ENCODE peak calls at places on chromosomes 2 and 18, in six cellular contexts. Z, Y, O, C, A and G are unnamed samples.

GRCh38 chr2:4175343-4175742 is 472.0 kb downstream of the DCDC2C start:
- DNase-seq in Z (no peak), Y (no peak), O (no peak), C (no peak), A (no peak), G (no peak)

GRCh38 chr2:51224790-51225189 is 192.9 kb upstream of the NRXN1 start:
- DNase-seq in Z (no peak), Y (no peak), O (no peak), C (no peak), A (no peak), G (no peak)

GRCh38 chr2:109409347-109410020 is 204.3 kb downstream of the SEPTIN10 start:
- DNase-seq in Z (peak), Y (no peak), O (no peak), C (no peak), A (no peak), G (no peak)

GRCh38 chr2:238139141-238139840 is 823 bp downstream of the KLHL30 start:
- DNase-seq in Z (no peak), Y (peak), O (peak), C (no peak), A (no peak), G (no peak)

GRCh38 chr18:48391863-48392262 is 17.3 kb downstream of the ZBTB7C start:
- DNase-seq in Z (no peak), Y (no peak), O (no peak), C (no peak), A (peak), G (no peak)

GRCh38 chr2:63861220-63861822 is 19.6 kb downstream of the UGP2 start:
- DNase-seq in Z (no peak), Y (peak), O (peak), C (no peak), A (no peak), G (peak)

GRCh38 chr2:74979844-74980243 is 21.4 kb downstream of the POLE4 start:
- DNase-seq in Z (no peak), Y (no peak), O (no peak), C (no peak), A (no peak), G (no peak)

GRCh38 chr2:28419705-28420270 is 27.1 kb downstream of the FOSL2 start:
- DNase-seq in Z (no peak), Y (no peak), O (no peak), C (no peak), A (no peak), G (no peak)

GRCh38 chr2:10282621-10283105 is 20.0 kb upstream of the HPCAL1 start:
- DNase-seq in Z (no peak), Y (no peak), O (no peak), C (no peak), A (no peak), G (no peak)

GRCh38 chr2:158505448-158505934 is 48.7 kb downstream of the PKP4 start:
- DNase-seq in Z (no peak), Y (no peak), O (no peak), C (no peak), A (no peak), G (no peak)

GRCh38 chr18:44668280-44668975 is 12.3 kb upstream of the SETBP1 start:
- DNase-seq in Z (no peak), Y (no peak), O (no peak), C (no peak), A (no peak), G (no peak)

GRCh38 chr2:126831234-126832005 is 67.3 kb upstream of the TEX51 start:
- DNase-seq in Z (no peak), Y (no peak), O (peak), C (no peak), A (no peak), G (no peak)

GRCh38 chr2:75608684-75609333 is 37.8 kb upstream of the MRPL19 start:
- DNase-seq in Z (no peak), Y (peak), O (peak), C (peak), A (peak), G (peak)

GRCh38 chr18:67600181-67600631 is 83.7 kb upstream of the DSEL start:
- DNase-seq in Z (no peak), Y (no peak), O (peak), C (no peak), A (no peak), G (peak)

GRCh38 chr2:113337809-113338208 is 59.1 kb upstream of the PAX8 start:
- DNase-seq in Z (no peak), Y (no peak), O (no peak), C (no peak), A (no peak), G (no peak)

GRCh38 chr18:22594155-22594690 is 176.5 kb upstream of the CTAGE1 start:
- DNase-seq in Z (no peak), Y (no peak), O (no peak), C (no peak), A (no peak), G (no peak)

GRCh38 chr2:148813603-148814065 is 61.4 kb upstream of the KIF5C start:
- DNase-seq in Z (no peak), Y (peak), O (no peak), C (no peak), A (no peak), G (no peak)

GRCh38 chr18:32422185-32422584 is 48.5 kb downstream of the GAREM1 start:
- DNase-seq in Z (no peak), Y (no peak), O (no peak), C (no peak), A (no peak), G (no peak)

GRCh38 chr2:234368861-234369261 is 128.0 kb downstream of the ARL4C start:
- DNase-seq in Z (no peak), Y (peak), O (no peak), C (no peak), A (no peak), G (peak)

GRCh38 chr18:10318686-10318960 is 135.8 kb upstream of the APCDD1 start:
- DNase-seq in Z (no peak), Y (no peak), O (no peak), C (no peak), A (no peak), G (no peak)

GRCh38 chr18:68667121-68667520 is 47.8 kb downstream of the TMX3 start:
- DNase-seq in Z (no peak), Y (no peak), O (no peak), C (no peak), A (no peak), G (no peak)

GRCh38 chr2:45922577-45922988 is 271.1 kb downstream of the PRKCE start:
- DNase-seq in Z (no peak), Y (no peak), O (peak), C (no peak), A (peak), G (peak)

GRCh38 chr2:147204102-147204501 is 640.7 kb upstream of the ACVR2A start:
- DNase-seq in Z (no peak), Y (no peak), O (no peak), C (no peak), A (no peak), G (no peak)

GRCh38 chr2:159032156-159032555 is 63.7 kb downstream of the TANC1 start:
- DNase-seq in Z (no peak), Y (no peak), O (no peak), C (no peak), A (no peak), G (no peak)

GRCh38 chr2:237490009-237490804 is 3.2 kb downstream of the MLPH start:
- DNase-seq in Z (no peak), Y (no peak), O (no peak), C (no peak), A (no peak), G (peak)

GRCh38 chr18:63994783-63995399 is 25.0 kb downstream of the SERPINB8 start:
- DNase-seq in Z (peak), Y (peak), O (peak), C (peak), A (peak), G (peak)

GRCh38 chr2:100924520-100925451 is 77.3 kb upstream of the RPL31 start:
- DNase-seq in Z (no peak), Y (peak), O (no peak), C (no peak), A (no peak), G (peak)

GRCh38 chr18:2714140-2714539 is 58.6 kb downstream of the SMCHD1 start:
- DNase-seq in Z (no peak), Y (no peak), O (no peak), C (no peak), A (no peak), G (no peak)

GRCh38 chr2:66305714-66306113 is 129.2 kb upstream of the MEIS1 start:
- DNase-seq in Z (peak), Y (no peak), O (no peak), C (no peak), A (peak), G (no peak)

GRCh38 chr2:192119536-192119935 is 75.2 kb downstream of the TMEFF2 start:
- DNase-seq in Z (no peak), Y (no peak), O (no peak), C (no peak), A (no peak), G (no peak)

GRCh38 chr2:134220525-134220924 is 33.3 kb upstream of the MGAT5 start:
- DNase-seq in Z (no peak), Y (no peak), O (no peak), C (no peak), A (no peak), G (no peak)

GRCh38 chr2:121018136-121019057 is 266.6 kb downstream of the TFCP2L1 start:
- DNase-seq in Z (no peak), Y (no peak), O (no peak), C (no peak), A (peak), G (no peak)

GRCh38 chr2:204407209-204408070 is 137.8 kb upstream of the PARD3B start:
- DNase-seq in Z (no peak), Y (no peak), O (no peak), C (no peak), A (peak), G (peak)

GRCh38 chr2:237920673-237921072 is 46.1 kb upstream of the UBE2F start:
- DNase-seq in Z (no peak), Y (no peak), O (no peak), C (no peak), A (no peak), G (no peak)

GRCh38 chr2:233423436-233423860 is 69.2 kb downstream of the DGKD start:
- DNase-seq in Z (no peak), Y (no peak), O (no peak), C (no peak), A (no peak), G (no peak)

GRCh38 chr18:8176554-8176953 is 432.7 kb upstream of the RAB12 start:
- DNase-seq in Z (no peak), Y (no peak), O (peak), C (no peak), A (no peak), G (no peak)